ENCODE peak calls at places on chromosomes 13 and 19, in four cellular contexts. V, L, E and X are unnamed samples.

GRCh38 chr13:25064396-25064795 is 31.5 kb upstream of the PABPC3 start:
- DNase-seq in V (no peak), L (no peak), E (no peak), X (no peak)

GRCh38 chr19:49338691-49339363 is 3.6 kb downstream of the CD37 start:
- DNase-seq in V (no peak), L (peak; percentile 40), E (peak; percentile 93), X (peak; percentile 90)

GRCh38 chr19:50602935-50603334 is 34.7 kb upstream of the LRRC4B start:
- DNase-seq in V (no peak), L (no peak), E (no peak), X (no peak)

GRCh38 chr19:33520844-33521479 is 629 bp downstream of the PEPD start:
- DNase-seq in V (no peak), L (no peak), E (peak; percentile 46), X (no peak)

GRCh38 chr13:110391273-110391672 is 84.2 kb downstream of the COL4A2 start:
- DNase-seq in V (no peak), L (no peak), E (no peak), X (no peak)

GRCh38 chr13:98853791-98854191 is 101.3 kb upstream of the SLC15A1 start:
- DNase-seq in V (no peak), L (peak; percentile 77), E (no peak), X (no peak)

GRCh38 chr19:7871280-7871529 is 3.0 kb downstream of the PRR36 start:
- DNase-seq in V (no peak), L (no peak), E (no peak), X (no peak)

GRCh38 chr13:101565327-101565726 is 112.9 kb downstream of the ITGBL1 start:
- DNase-seq in V (no peak), L (no peak), E (no peak), X (no peak)

GRCh38 chr19:11387154-11388034 is 3.3 kb upstream of the EPOR start:
- DNase-seq in V (no peak), L (no peak), E (no peak), X (no peak)

GRCh38 chr13:48533986-48534600 is 1.2 kb upstream of the RCBTB2 start:
- DNase-seq in V (no peak), L (no peak), E (no peak), X (no peak)

GRCh38 chr19:3687774-3688706 is 12.2 kb downstream of the PIP5K1C start:
- DNase-seq in V (no peak), L (no peak), E (peak; percentile 58), X (no peak)

GRCh38 chr13:74074723-74075122 is 59.5 kb downstream of the KLF12 start:
- DNase-seq in V (no peak), L (peak; percentile 35), E (no peak), X (no peak)

GRCh38 chr13:98173431-98173921 is 3.6 kb downstream of the RNF113B start:
- DNase-seq in V (no peak), L (peak; percentile 92), E (peak; percentile 23), X (no peak)

GRCh38 chr19:13865578-13866462 is 11.1 kb upstream of the NANOS3 start:
- DNase-seq in V (no peak), L (no peak), E (no peak), X (no peak)

GRCh38 chr19:2315818-2316353 is 7.9 kb upstream of the LINGO3 start:
- DNase-seq in V (no peak), L (peak; percentile 57), E (peak; percentile 71), X (peak; percentile 86)

GRCh38 chr19:44725251-44725650 is 23.3 kb upstream of the BCL3 start:
- DNase-seq in V (no peak), L (no peak), E (peak; percentile 88), X (no peak)

GRCh38 chr13:58461217-58461616 is 829.7 kb downstream of the PCDH17 start:
- DNase-seq in V (no peak), L (no peak), E (peak; percentile 25), X (no peak)

GRCh38 chr13:19680751-19681150 is 47.3 kb downstream of the MPHOSPH8 start:
- DNase-seq in V (no peak), L (no peak), E (no peak), X (no peak)

GRCh38 chr19:47209323-47210179 is 21.4 kb downstream of the BBC3 start:
- DNase-seq in V (no peak), L (no peak), E (no peak), X (no peak)

GRCh38 chr13:66195238-66195637 is 1034.9 kb downstream of the PCDH9 start:
- DNase-seq in V (no peak), L (no peak), E (no peak), X (no peak)

GRCh38 chr19:39830406-39830805 is 3.6 kb downstream of the DYRK1B start:
- DNase-seq in V (no peak), L (no peak), E (no peak), X (no peak)

GRCh38 chr13:67175836-67176235 is 54.3 kb downstream of the PCDH9 start:
- DNase-seq in V (no peak), L (no peak), E (no peak), X (no peak)